ENCODE peak calls at places on chromosome 6, in five cellular contexts. One of them, this sample, is unnamed.

GRCh38 chr6:43729537-43729936 is 40.5 kb upstream of the VEGFA start:
- DNase-seq in fibroblast of lung: no peak
- DNase-seq in cardiac fibroblast: no peak
- DNase-seq in AG04449: no peak
- DNase-seq in keratinocyte: no peak
- DNase-seq in this sample: no peak

GRCh38 chr6:35810831-35811698 is 5.9 kb downstream of the LHFPL5 start:
- DNase-seq in AG04449: peak; percentile 42
- DNase-seq in fibroblast of lung: peak; percentile 34
- DNase-seq in keratinocyte: peak; percentile 42
- DNase-seq in cardiac fibroblast: peak; percentile 89
- DNase-seq in this sample: peak; percentile 80

GRCh38 chr6:36683145-36683655 is 4.7 kb downstream of the CDKN1A start:
- DNase-seq in AG04449: no peak
- DNase-seq in fibroblast of lung: no peak
- DNase-seq in keratinocyte: no peak
- DNase-seq in cardiac fibroblast: no peak
- DNase-seq in this sample: no peak

GRCh38 chr6:136718486-136718885 is 73.8 kb downstream of the MAP3K5 start:
- DNase-seq in AG04449: no peak
- DNase-seq in keratinocyte: no peak
- DNase-seq in fibroblast of lung: no peak
- DNase-seq in cardiac fibroblast: no peak
- DNase-seq in this sample: no peak

GRCh38 chr6:40695114-40695513 is 108.0 kb upstream of the LRFN2 start:
- DNase-seq in cardiac fibroblast: no peak
- DNase-seq in fibroblast of lung: no peak
- DNase-seq in keratinocyte: no peak
- DNase-seq in AG04449: no peak
- DNase-seq in this sample: peak; percentile 46

GRCh38 chr6:129209355-129209754 is 326.4 kb downstream of the LAMA2 start:
- DNase-seq in fibroblast of lung: no peak
- DNase-seq in cardiac fibroblast: no peak
- DNase-seq in AG04449: no peak
- DNase-seq in keratinocyte: no peak
- DNase-seq in this sample: peak; percentile 81

GRCh38 chr6:42981866-42982265 is 2.5 kb upstream of the PPP2R5D start:
- DNase-seq in keratinocyte: no peak
- DNase-seq in fibroblast of lung: no peak
- DNase-seq in AG04449: no peak
- DNase-seq in cardiac fibroblast: peak; percentile 25
- DNase-seq in this sample: no peak

GRCh38 chr6:82022614-82023102 is 224.9 kb downstream of the IBTK start:
- DNase-seq in AG04449: no peak
- DNase-seq in cardiac fibroblast: peak; percentile 84
- DNase-seq in fibroblast of lung: peak; percentile 72
- DNase-seq in keratinocyte: peak; percentile 88
- DNase-seq in this sample: peak; percentile 87

GRCh38 chr6:73695619-73696421 is at the start of gene CD109:
- DNase-seq in fibroblast of lung: peak; percentile 77
- DNase-seq in cardiac fibroblast: peak; percentile 81
- DNase-seq in keratinocyte: no peak
- DNase-seq in AG04449: peak; percentile 14
- DNase-seq in this sample: peak; percentile 83

GRCh38 chr6:145116591-145117178 is 618.6 kb downstream of the EPM2A start:
- DNase-seq in AG04449: no peak
- DNase-seq in cardiac fibroblast: no peak
- DNase-seq in fibroblast of lung: no peak
- DNase-seq in keratinocyte: no peak
- DNase-seq in this sample: no peak

GRCh38 chr6:93581371-93581770 is 162.0 kb upstream of the EPHA7 start:
- DNase-seq in AG04449: no peak
- DNase-seq in cardiac fibroblast: no peak
- DNase-seq in keratinocyte: no peak
- DNase-seq in fibroblast of lung: no peak
- DNase-seq in this sample: no peak

GRCh38 chr6:160692369-160692959 is 9.6 kb upstream of the PLG start:
- DNase-seq in AG04449: no peak
- DNase-seq in keratinocyte: no peak
- DNase-seq in fibroblast of lung: no peak
- DNase-seq in cardiac fibroblast: no peak
- DNase-seq in this sample: no peak

GRCh38 chr6:129624488-129624887 is 85.5 kb downstream of the ARHGAP18 start:
- DNase-seq in keratinocyte: no peak
- DNase-seq in fibroblast of lung: no peak
- DNase-seq in cardiac fibroblast: no peak
- DNase-seq in AG04449: no peak
- DNase-seq in this sample: no peak

GRCh38 chr6:152635949-152636674 is 1.1 kb downstream of the SYNE1 start:
- DNase-seq in AG04449: no peak
- DNase-seq in fibroblast of lung: peak; percentile 21
- DNase-seq in keratinocyte: no peak
- DNase-seq in cardiac fibroblast: peak; percentile 53
- DNase-seq in this sample: peak; percentile 46

GRCh38 chr6:138500045-138500665 is 861 bp upstream of the NHSL1 start:
- DNase-seq in AG04449: no peak
- DNase-seq in keratinocyte: no peak
- DNase-seq in fibroblast of lung: no peak
- DNase-seq in cardiac fibroblast: no peak
- DNase-seq in this sample: no peak

GRCh38 chr6:45001663-45002062 is 326.5 kb upstream of the RUNX2 start:
- DNase-seq in fibroblast of lung: no peak
- DNase-seq in cardiac fibroblast: no peak
- DNase-seq in keratinocyte: no peak
- DNase-seq in AG04449: no peak
- DNase-seq in this sample: no peak

GRCh38 chr6:53673138-53673801 is 7.7 kb upstream of the KLHL31 start:
- DNase-seq in cardiac fibroblast: peak; percentile 84
- DNase-seq in keratinocyte: peak; percentile 26
- DNase-seq in AG04449: peak; percentile 16
- DNase-seq in fibroblast of lung: peak; percentile 85
- DNase-seq in this sample: peak; percentile 90

GRCh38 chr6:123804771-123805540 is 1.3 kb downstream of the NKAIN2 start:
- DNase-seq in fibroblast of lung: no peak
- DNase-seq in AG04449: no peak
- DNase-seq in keratinocyte: no peak
- DNase-seq in cardiac fibroblast: no peak
- DNase-seq in this sample: no peak

GRCh38 chr6:5243069-5243468 is 17.7 kb downstream of the LYRM4 start:
- DNase-seq in keratinocyte: no peak
- DNase-seq in cardiac fibroblast: no peak
- DNase-seq in fibroblast of lung: no peak
- DNase-seq in AG04449: no peak
- DNase-seq in this sample: no peak

GRCh38 chr6:36383608-36384007 is 3.9 kb downstream of the ETV7 start:
- DNase-seq in AG04449: no peak
- DNase-seq in keratinocyte: no peak
- DNase-seq in cardiac fibroblast: no peak
- DNase-seq in fibroblast of lung: no peak
- DNase-seq in this sample: no peak

GRCh38 chr6:158036261-158036660 is 54.6 kb downstream of the SYNJ2 start:
- DNase-seq in cardiac fibroblast: no peak
- DNase-seq in fibroblast of lung: no peak
- DNase-seq in AG04449: no peak
- DNase-seq in keratinocyte: no peak
- DNase-seq in this sample: no peak

GRCh38 chr6:154548130-154548830 is 37.8 kb upstream of the CNKSR3 start:
- DNase-seq in keratinocyte: no peak
- DNase-seq in fibroblast of lung: peak; percentile 72
- DNase-seq in cardiac fibroblast: peak; percentile 40
- DNase-seq in AG04449: no peak
- DNase-seq in this sample: peak; percentile 65

GRCh38 chr6:34305982-34306702 is 57.3 kb upstream of the SMIM29 start:
- DNase-seq in AG04449: no peak
- DNase-seq in keratinocyte: no peak
- DNase-seq in cardiac fibroblast: no peak
- DNase-seq in fibroblast of lung: peak; percentile 52
- DNase-seq in this sample: peak; percentile 15

GRCh38 chr6:105389543-105389942 is 13.3 kb downstream of the PREP start:
- DNase-seq in keratinocyte: no peak
- DNase-seq in AG04449: no peak
- DNase-seq in cardiac fibroblast: no peak
- DNase-seq in fibroblast of lung: no peak
- DNase-seq in this sample: no peak

GRCh38 chr6:100724696-100725095 is 156.4 kb downstream of the ASCC3 start:
- DNase-seq in AG04449: no peak
- DNase-seq in fibroblast of lung: no peak
- DNase-seq in keratinocyte: no peak
- DNase-seq in cardiac fibroblast: no peak
- DNase-seq in this sample: no peak

GRCh38 chr6:11535801-11536230 is 1.7 kb upstream of the TMEM170B start:
- DNase-seq in AG04449: no peak
- DNase-seq in keratinocyte: no peak
- DNase-seq in fibroblast of lung: peak; percentile 39
- DNase-seq in cardiac fibroblast: peak; percentile 76
- DNase-seq in this sample: peak; percentile 63

GRCh38 chr6:363909-364308 is 27.6 kb upstream of the IRF4 start:
- DNase-seq in fibroblast of lung: no peak
- DNase-seq in keratinocyte: no peak
- DNase-seq in cardiac fibroblast: no peak
- DNase-seq in AG04449: no peak
- DNase-seq in this sample: no peak

GRCh38 chr6:55694148-55694547 is 115.2 kb upstream of the HMGCLL1 start:
- DNase-seq in fibroblast of lung: peak; percentile 76
- DNase-seq in keratinocyte: no peak
- DNase-seq in cardiac fibroblast: peak; percentile 57
- DNase-seq in AG04449: no peak
- DNase-seq in this sample: peak; percentile 97

GRCh38 chr6:168949876-168950499 is 303.7 kb downstream of the THBS2 start:
- DNase-seq in cardiac fibroblast: peak; percentile 36
- DNase-seq in AG04449: no peak
- DNase-seq in fibroblast of lung: peak; percentile 42
- DNase-seq in keratinocyte: no peak
- DNase-seq in this sample: peak; percentile 38

GRCh38 chr6:42561986-42562385 is 1.8 kb upstream of the UBR2 start:
- DNase-seq in AG04449: no peak
- DNase-seq in cardiac fibroblast: no peak
- DNase-seq in fibroblast of lung: no peak
- DNase-seq in keratinocyte: no peak
- DNase-seq in this sample: no peak

GRCh38 chr6:68919537-68919936 is 284.5 kb downstream of the ADGRB3 start:
- DNase-seq in fibroblast of lung: no peak
- DNase-seq in keratinocyte: no peak
- DNase-seq in cardiac fibroblast: no peak
- DNase-seq in AG04449: no peak
- DNase-seq in this sample: no peak

GRCh38 chr6:99024089-99024488 is 76.3 kb upstream of the FBXL4 start:
- DNase-seq in keratinocyte: no peak
- DNase-seq in cardiac fibroblast: no peak
- DNase-seq in AG04449: no peak
- DNase-seq in fibroblast of lung: no peak
- DNase-seq in this sample: no peak

GRCh38 chr6:27280540-27281000 is 31.5 kb downstream of the POM121L2 start:
- DNase-seq in fibroblast of lung: no peak
- DNase-seq in keratinocyte: no peak
- DNase-seq in AG04449: no peak
- DNase-seq in cardiac fibroblast: peak; percentile 51
- DNase-seq in this sample: no peak

GRCh38 chr6:103983860-103984259 is 875.9 kb downstream of the HACE1 start:
- DNase-seq in fibroblast of lung: no peak
- DNase-seq in AG04449: no peak
- DNase-seq in cardiac fibroblast: peak; percentile 69
- DNase-seq in keratinocyte: no peak
- DNase-seq in this sample: no peak

GRCh38 chr6:17945575-17945974 is 41.9 kb downstream of the KIF13A start:
- DNase-seq in AG04449: no peak
- DNase-seq in keratinocyte: no peak
- DNase-seq in cardiac fibroblast: no peak
- DNase-seq in fibroblast of lung: no peak
- DNase-seq in this sample: no peak
- H3K4me3 ChIP-seq in AG04449: no peak overlapping the region
- H3K4me3 ChIP-seq in keratinocyte: no peak overlapping the region
- H3K4me3 ChIP-seq in cardiac fibroblast: no peak overlapping the region
- H3K4me3 ChIP-seq in fibroblast of lung: no peak overlapping the region
- H3K4me3 ChIP-seq in this sample: no peak overlapping the region

DNA sequence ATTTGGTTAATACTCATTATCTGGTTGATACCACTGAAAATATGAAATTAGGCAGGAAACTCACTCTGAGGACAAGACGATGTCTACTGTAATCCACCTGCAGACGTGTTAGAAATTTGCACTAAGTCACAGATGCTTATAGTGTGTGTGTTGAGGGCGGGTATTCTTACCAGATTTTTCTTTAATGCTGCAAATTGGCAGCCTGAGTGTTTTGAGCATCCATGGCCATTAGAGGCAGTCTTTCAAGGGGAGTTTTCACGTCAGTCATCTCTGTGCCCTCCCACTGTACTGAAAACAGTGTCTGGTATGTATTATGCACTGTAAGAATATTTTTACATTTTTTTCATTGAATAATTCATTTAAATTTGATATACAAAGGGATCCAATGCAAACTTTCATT is 266.5 kb upstream of the QKI start:
- DNase-seq in fibroblast of lung: no peak
- DNase-seq in keratinocyte: no peak
- DNase-seq in cardiac fibroblast: peak; percentile 3
- DNase-seq in AG04449: no peak
- DNase-seq in this sample: peak; percentile 45
- TF ChIP-seq CTCF in fibroblast of lung: no peak
- TF ChIP-seq CTCF in keratinocyte: no peak
- TF ChIP-seq CTCF in cardiac fibroblast: no peak
- TF ChIP-seq CTCF in AG04449: no peak
- TF ChIP-seq CTCF in this sample: peak; percentile 50

GRCh38 chr6:135012764-135013163 is 41.9 kb downstream of the HBS1L start:
- DNase-seq in AG04449: peak; percentile 71
- DNase-seq in fibroblast of lung: peak; percentile 7
- DNase-seq in keratinocyte: no peak
- DNase-seq in cardiac fibroblast: peak; percentile 65
- DNase-seq in this sample: peak; percentile 64
- H3K4me3 ChIP-seq in AG04449: no peak overlapping the region
- H3K4me3 ChIP-seq in fibroblast of lung: no peak overlapping the region
- H3K4me3 ChIP-seq in keratinocyte: no peak overlapping the region
- H3K4me3 ChIP-seq in cardiac fibroblast: no peak overlapping the region
- H3K4me3 ChIP-seq in this sample: no peak overlapping the region

DNA sequence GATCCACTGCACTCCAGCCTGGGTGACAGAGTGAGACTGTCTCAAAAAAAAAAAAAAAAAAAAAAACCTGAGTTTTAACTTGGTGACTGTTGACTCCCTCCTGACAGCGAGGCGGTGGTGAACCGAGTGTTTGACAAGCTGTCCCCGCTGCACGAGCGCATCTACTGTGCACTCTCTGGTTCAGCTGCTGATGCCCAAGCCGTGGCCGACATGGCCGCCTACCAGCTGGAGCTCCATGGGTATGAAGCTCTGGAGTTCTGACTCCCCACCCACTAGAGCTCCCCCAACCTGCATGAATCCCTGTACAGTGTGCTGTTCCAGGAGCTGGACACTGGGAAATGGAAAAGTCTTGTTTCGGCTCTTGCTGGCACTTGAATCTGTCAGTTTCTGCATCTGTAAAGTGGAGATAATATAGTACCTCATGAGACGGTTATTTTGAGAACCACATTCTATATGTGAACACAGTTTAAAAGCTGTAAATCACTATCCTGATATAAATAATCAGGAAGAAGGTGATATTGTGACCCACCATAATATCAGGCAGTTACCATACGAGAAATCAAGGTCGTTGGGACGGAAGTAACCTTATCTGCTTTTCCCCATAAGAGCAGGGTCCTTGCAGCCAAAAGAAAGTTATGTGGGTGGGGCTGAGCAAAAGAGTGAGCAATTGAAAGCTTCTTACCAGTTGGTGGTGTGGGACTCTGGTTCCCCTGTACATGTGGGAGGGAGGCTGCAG is 3.3 kb downstream of the PSMB9 start:
- DNase-seq in fibroblast of lung: no peak
- DNase-seq in keratinocyte: no peak
- DNase-seq in cardiac fibroblast: no peak
- DNase-seq in AG04449: no peak
- DNase-seq in this sample: no peak
- TF ChIP-seq CTCF in fibroblast of lung: no peak
- TF ChIP-seq CTCF in keratinocyte: no peak
- TF ChIP-seq CTCF in cardiac fibroblast: no peak
- TF ChIP-seq CTCF in AG04449: no peak
- TF ChIP-seq CTCF in this sample: no peak

This sample was measured in choroid plexus epithelial cell.